ENCODE peak calls at places on chromosomes 13 and 19, in ten cellular contexts. O is NCI-H2171 treated with DMSO at 0.1 percent for 48 hours, E is hypothalamus, T is SK-N-DZ, D is ELR, C is omental fat pad, P is body of pancreas, A is colonic mucosa, X is HTR-8/SVneo, U is lung microvascular endothelial cell. L is an unnamed sample.

GRCh38 chr19:46014534-46014933 is 8.3 kb downstream of the PGLYRP1 start:
- DNase-seq in O (no peak), E (no peak), T (no peak), D (no peak), C (no peak), P (no peak), A (no peak), X (no peak), U (no peak), L (peak; percentile 46)

GRCh38 chr19:29211562-29212416 is 1.2 kb downstream of the UQCRFS1 start:
- DNase-seq in O (no peak), E (no peak), T (no peak), D (peak; percentile 40), C (no peak), P (no peak), A (no peak), X (no peak), U (peak; percentile 44), L (peak; percentile 11)

GRCh38 chr13:50106559-50106958 is 91.3 kb downstream of the KCNRG start:
- DNase-seq in O (no peak), E (no peak), T (no peak), D (no peak), C (no peak), P (no peak), A (no peak), X (no peak), U (peak; percentile 23), L (no peak)

GRCh38 chr13:75139291-75139690 is 342.7 kb downstream of the TBC1D4 start:
- DNase-seq in O (no peak), E (no peak), T (no peak), D (no peak), C (no peak), P (no peak), A (no peak), X (no peak), U (no peak), L (no peak)

GRCh38 chr19:12689012-12689411 is 1.2 kb downstream of the GNG14 start:
- DNase-seq in O (no peak), E (no peak), T (no peak), D (no peak), C (no peak), P (no peak), A (no peak), X (no peak), U (no peak), L (no peak)

GRCh38 chr13:34155931-34156607 is 338.1 kb downstream of the RFC3 start:
- DNase-seq in O (peak; percentile 0), E (no peak), T (peak; percentile 25), D (peak; percentile 90), C (no peak), P (no peak), A (peak; percentile 29), X (peak; percentile 19), U (peak; percentile 2), L (peak; percentile 58)

GRCh38 chr19:7230826-7231225 is 63.4 kb downstream of the INSR start:
- DNase-seq in O (no peak), E (peak; percentile 2), T (no peak), D (no peak), C (no peak), P (peak; percentile 64), A (no peak), X (no peak), U (no peak), L (no peak)

GRCh38 chr19:19371056-19371455 is 34.4 kb upstream of the GATAD2A start:
- DNase-seq in O (no peak), E (no peak), T (no peak), D (peak; percentile 28), C (no peak), P (no peak), A (no peak), X (no peak), U (no peak), L (no peak)

GRCh38 chr19:30605333-30605732 is 233.1 kb downstream of the ZNF536 start:
- DNase-seq in O (no peak), E (no peak), T (no peak), D (no peak), C (no peak), P (no peak), A (no peak), X (no peak), U (no peak), L (no peak)

GRCh38 chr19:35519291-35519690 is 5.8 kb upstream of the DMKN start:
- DNase-seq in O (no peak), E (no peak), T (no peak), D (peak; percentile 53), C (no peak), P (no peak), A (no peak), X (no peak), U (no peak), L (no peak)

GRCh38 chr19:7512400-7512851 is 3.5 kb upstream of the ZNF358 start:
- DNase-seq in O (peak; percentile 22), E (no peak), T (no peak), D (no peak), C (no peak), P (no peak), A (no peak), X (peak; percentile 72), U (peak; percentile 22), L (no peak)

GRCh38 chr13:94427313-94427712 is 52.2 kb downstream of the DCT start:
- DNase-seq in O (no peak), E (no peak), T (no peak), D (no peak), C (no peak), P (no peak), A (no peak), X (no peak), U (no peak), L (peak; percentile 5)